ENCODE peak calls at places on chromosomes 16 and 17, in four cellular contexts. K is uterus, F is heart right ventricle, I is MM.1S. Z is an unnamed sample.
A peak's percentile ranks its signal among the peaks of the same experiment; 100 is the strongest.

GRCh38 chr17:3788200-3788599 is 12.8 kb downstream of the ITGAE start:
- DNase-seq in F (no peak), I (peak; percentile 84), K (no peak), Z (no peak)

GRCh38 chr17:76781056-76781982 is 43.4 kb downstream of the MFSD11 start:
- DNase-seq in F (no peak), I (peak; percentile 30), K (no peak), Z (peak; percentile 16)

GRCh38 chr17:57433396-57433944 is 177.1 kb downstream of the MSI2 start:
- DNase-seq in I (no peak), K (no peak), F (no peak), Z (no peak)

GRCh38 chr17:50051082-50051576 is 4.8 kb upstream of the ITGA3 start:
- DNase-seq in I (peak; percentile 15), K (no peak), F (no peak), Z (no peak)

GRCh38 chr17:4490109-4490591 is 8.5 kb upstream of the SPNS2 start:
- DNase-seq in K (no peak), I (no peak), F (no peak), Z (no peak)

GRCh38 chr17:37828313-37829124 is 83.7 kb upstream of the HNF1B start:
- DNase-seq in I (no peak), F (no peak), K (no peak), Z (no peak)

GRCh38 chr16:27436921-27437650 is 35.1 kb downstream of the IL21R start:
- DNase-seq in I (no peak), F (no peak), K (peak; percentile 8), Z (no peak)

GRCh38 chr17:48990882-48991357 is 6.3 kb upstream of the IGF2BP1 start:
- DNase-seq in I (no peak), F (no peak), K (no peak), Z (no peak)

GRCh38 chr16:23668225-23668624 is 10.5 kb upstream of the PLK1 start:
- DNase-seq in K (no peak), F (no peak), I (no peak), Z (no peak)

GRCh38 chr17:65855245-65855644 is 293.8 kb upstream of the AXIN2 start:
- DNase-seq in I (no peak), K (no peak), F (no peak), Z (no peak)

GRCh38 chr17:33968350-33969044 is 286.6 kb upstream of the CCL2 start:
- DNase-seq in F (no peak), K (no peak), I (peak; percentile 93), Z (no peak)

GRCh38 chr16:84630009-84630408 is 12.1 kb upstream of the COTL1 start:
- DNase-seq in K (no peak), I (no peak), F (no peak), Z (no peak)

GRCh38 chr16:29745853-29746345 is at the start of gene C16orf54:
- DNase-seq in I (peak; percentile 95), K (peak; percentile 29), F (peak; percentile 63), Z (peak; percentile 98)

GRCh38 chr16:67162439-67163163 is 1.9 kb upstream of the HSF4 start:
- DNase-seq in K (no peak), F (no peak), I (no peak), Z (no peak)

GRCh38 chr17:3965123-3965800 is 1.0 kb upstream of the ATP2A3 start:
- DNase-seq in F (peak; percentile 60), I (peak; percentile 81), K (no peak), Z (peak; percentile 37)

GRCh38 chr17:82871056-82871775 is 31.4 kb upstream of the ZNF750 start:
- DNase-seq in I (no peak), F (no peak), K (no peak), Z (no peak)

GRCh38 chr16:85081765-85082164 is 30.5 kb downstream of the CIBAR2 start:
- DNase-seq in F (no peak), K (no peak), I (no peak), Z (no peak)

GRCh38 chr16:825298-826061 is 24.9 kb upstream of the GNG13 start:
- DNase-seq in F (no peak), K (peak; percentile 39), I (no peak), Z (no peak)

GRCh38 chr17:73214851-73215250 is 22.0 kb downstream of the COG1 start:
- DNase-seq in K (no peak), F (no peak), I (no peak), Z (no peak)

GRCh38 chr17:49567871-49568694 is 7.6 kb upstream of the NXPH3 start:
- DNase-seq in I (peak; percentile 78), F (peak; percentile 91), K (peak; percentile 90), Z (peak; percentile 65)

GRCh38 chr16:84482951-84483881 is 21.2 kb downstream of the MEAK7 start:
- DNase-seq in F (no peak), I (no peak), K (no peak), Z (no peak)

GRCh38 chr17:17975441-17975840 is 2.8 kb downstream of the DRC3 start:
- DNase-seq in F (no peak), K (no peak), I (no peak), Z (no peak)

GRCh38 chr17:77410470-77410869 is 269.7 kb downstream of the SEC14L1 start:
- DNase-seq in F (no peak), I (no peak), K (no peak), Z (no peak)

GRCh38 chr17:37884516-37884915 is 39.7 kb upstream of the TBC1D3K start:
- DNase-seq in F (no peak), I (peak; percentile 80), K (no peak), Z (no peak)

GRCh38 chr17:68356520-68356919 is 65.2 kb downstream of the ARSG start:
- DNase-seq in I (no peak), F (no peak), K (no peak), Z (peak; percentile 75)

GRCh38 chr17:17994770-17995169 is 22.1 kb downstream of the DRC3 start:
- DNase-seq in I (no peak), F (no peak), K (no peak), Z (no peak)

GRCh38 chr16:49112754-49113153 is 168.9 kb downstream of the CBLN1 start:
- DNase-seq in F (peak; percentile 50), K (peak; percentile 35), I (no peak), Z (no peak)

GRCh38 chr16:67104061-67104460 is 5.7 kb upstream of the PHAF1 start:
- DNase-seq in I (no peak), F (no peak), K (no peak), Z (no peak)

GRCh38 chr16:57798267-57798810 is 4.0 kb downstream of the KIFC3 start:
- DNase-seq in I (no peak), F (no peak), K (no peak), Z (no peak)

GRCh38 chr16:29744541-29745101 is 1.2 kb downstream of the C16orf54 start:
- DNase-seq in I (no peak), K (no peak), F (no peak), Z (peak; percentile 39)

GRCh38 chr16:87117936-87118335 is 199.3 kb downstream of the C16orf95 start:
- DNase-seq in F (no peak), I (no peak), K (no peak), Z (no peak)

GRCh38 chr17:13931752-13932477 is 137.4 kb upstream of the COX10 start:
- DNase-seq in F (peak; percentile 55), I (no peak), K (peak; percentile 62), Z (no peak)

GRCh38 chr17:38871247-38871991 is 1.6 kb downstream of the LASP1 start:
- DNase-seq in F (no peak), I (peak; percentile 81), K (peak; percentile 75), Z (peak; percentile 59)

GRCh38 chr17:43034623-43035293 is 9.7 kb downstream of the RND2 start:
- DNase-seq in F (no peak), K (no peak), I (no peak), Z (no peak)

GRCh38 chr17:59361386-59361785 is 29.9 kb downstream of the YPEL2 start:
- DNase-seq in F (no peak), I (no peak), K (no peak), Z (no peak)

GRCh38 chr16:3963203-3963602 is 82.7 kb upstream of the CREBBP start:
- DNase-seq in I (no peak), K (no peak), F (no peak), Z (peak; percentile 71)

GRCh38 chr16:14102925-14103720 is 32.0 kb downstream of the MRTFB start:
- DNase-seq in F (no peak), K (no peak), I (no peak), Z (no peak)

GRCh38 chr16:50040028-50040427 is 15.0 kb downstream of the CNEP1R1 start:
- DNase-seq in I (no peak), K (no peak), F (no peak), Z (no peak)

DNA sequence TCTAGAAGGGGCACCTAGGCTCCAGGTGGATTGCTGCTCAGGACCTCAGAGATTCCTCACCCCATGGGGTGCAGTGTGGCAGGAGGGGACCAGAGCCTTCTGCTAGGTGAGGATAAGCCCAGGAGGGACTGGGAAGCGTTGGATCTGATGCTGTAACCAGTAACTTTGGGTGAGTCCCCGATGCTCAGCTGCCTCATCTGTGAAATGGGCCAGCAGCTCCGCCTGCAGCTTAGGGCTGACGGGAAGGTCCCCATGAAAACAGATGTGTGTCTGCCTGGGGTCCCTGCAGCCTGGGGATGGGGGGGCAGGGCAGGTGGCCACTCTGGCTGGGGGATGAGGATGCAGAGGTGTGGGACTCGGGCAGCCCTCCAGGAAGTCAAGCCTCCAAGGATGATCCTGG is 2.7 kb upstream of the CASKIN1 start:
- DNase-seq in I (no peak), F (no peak), K (no peak), Z (no peak)
- H3K4me1 ChIP-seq in I (no peaks in the 10 kb centered on the region), F (peaks cover 10% of the 10 kb centered on the region), K (peaks cover 11% of the 10 kb centered on the region), Z (peaks cover 8% of the 10 kb centered on the region)

GRCh38 chr16:10749680-10750035 is 6.0 kb downstream of the NUBP1 start:
- DNase-seq in I (no peak), F (no peak), K (no peak), Z (no peak)
- H3K4me1 ChIP-seq in I (no peaks in the 10 kb centered on the region), F (peaks cover 77% of the 10 kb centered on the region), K (no peaks in the 10 kb centered on the region), Z (peaks cover 1% of the 10 kb centered on the region)

DNA sequence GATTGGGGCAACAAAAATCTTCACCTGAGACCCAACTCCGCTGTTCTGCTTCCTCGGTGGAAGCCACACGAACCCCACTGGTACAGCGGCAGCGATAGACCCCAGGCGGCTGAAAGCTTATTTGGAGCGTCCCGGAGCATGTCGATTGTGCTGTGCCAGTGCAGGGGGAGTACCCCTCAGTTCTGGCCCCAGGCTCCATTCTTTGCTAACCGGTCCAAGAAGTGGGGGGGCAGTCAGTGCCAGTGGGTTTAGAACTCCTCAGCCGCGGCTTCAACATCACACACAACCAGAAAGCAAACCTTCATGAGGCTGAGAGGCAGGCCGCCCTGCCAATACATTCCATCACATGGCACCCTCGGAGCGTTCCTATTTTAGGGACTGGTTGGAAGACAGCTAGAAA is 1.7 kb upstream of the MNT start:
- DNase-seq in I (no peak), F (no peak), K (no peak), Z (no peak)
- H3K4me1 ChIP-seq in I (peaks cover 5% of the 10 kb centered on the region), F (peaks cover 70% of the 10 kb centered on the region), K (peaks cover 31% of the 10 kb centered on the region), Z (peaks cover 6% of the 10 kb centered on the region)

GRCh38 chr16:88758944-88759244 is 26.1 kb downstream of the PIEZO1 start:
- DNase-seq in F (no peak), I (no peak), K (no peak), Z (no peak)

GRCh38 chr16:88760424-88761142 is 24.4 kb downstream of the PIEZO1 start:
- DNase-seq in F (no peak), K (no peak), I (no peak), Z (no peak)

GRCh38 chr16:88759245-88759975 is 25.6 kb downstream of the PIEZO1 start:
- DNase-seq in I (no peak), F (no peak), K (peak; percentile 65), Z (peak; percentile 47)

GRCh38 chr16:88761143-88761534 is 23.9 kb downstream of the PIEZO1 start:
- DNase-seq in K (no peak), I (no peak), F (no peak), Z (no peak)

DNA sequence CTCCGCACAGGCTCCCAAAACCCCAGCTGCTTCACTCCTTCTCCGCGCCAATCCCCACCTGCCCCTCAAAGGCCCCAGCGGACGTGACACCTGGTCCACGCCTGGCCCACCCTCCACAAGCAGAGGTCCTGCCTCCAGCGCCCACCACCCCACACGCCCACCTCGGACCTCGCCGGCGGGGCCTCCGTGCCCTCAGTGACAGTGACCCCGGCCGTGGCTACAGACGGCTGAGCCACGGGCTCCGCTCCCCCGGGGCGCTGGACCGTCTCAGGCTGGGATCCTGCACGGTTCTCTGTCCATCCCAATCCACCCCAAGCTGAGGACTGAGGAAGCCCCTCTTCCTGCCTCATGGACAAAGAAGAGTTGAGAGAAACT is 25.1 kb downstream of the PIEZO1 start:
- DNase-seq in F (no peak), I (no peak), K (no peak), Z (no peak)
- H3K4me1 ChIP-seq in F (peaks cover 22% of the 10 kb centered on the region), I (no peaks in the 10 kb centered on the region), K (peaks cover 6% of the 10 kb centered on the region), Z (peaks cover 3% of the 10 kb centered on the region)

Z was measured in naive thymus-derived CD4-positive, alpha-beta T cell.